ENCODE peak calls at places on chromosome 5, in ten cellular contexts. L is lower leg skin, Y is fibroblast of pulmonary artery, C is fibroblast of mammary gland, O is astrocyte of the cerebellum, I is neural progenitor cell, U is tibial nerve, X is sigmoid colon, D is aorta, W is mammary epithelial cell. P is an unnamed sample.

GRCh38 chr5:113503146-113503545 is 10.3 kb upstream of the YTHDC2 start:
- DNase-seq in L (no peak), Y (no peak), C (no peak), O (no peak), I (no peak), U (no peak), X (no peak), D (no peak), W (no peak), P (no peak)

GRCh38 chr5:173290477-173291131 is 37.6 kb downstream of the STC2 start:
- DNase-seq in L (no peak), Y (peak; percentile 58), C (no peak), O (no peak), I (peak; percentile 49), U (no peak), X (peak; percentile 72), D (no peak), W (no peak), P (no peak)

GRCh38 chr5:65137631-65138030 is 344.1 kb downstream of the ADAMTS6 start:
- DNase-seq in L (no peak), Y (no peak), C (peak; percentile 16), O (no peak), I (no peak), U (no peak), X (no peak), D (no peak), W (no peak), P (no peak)

GRCh38 chr5:88952344-88952743 is 69.4 kb upstream of the MEF2C start:
- DNase-seq in L (no peak), Y (peak; percentile 23), C (peak; percentile 30), O (no peak), I (peak; percentile 9), U (no peak), X (no peak), D (no peak), W (no peak), P (no peak)

GRCh38 chr5:154850255-154851062 is at the start of gene FAXDC2:
- DNase-seq in L (peak; percentile 95), Y (peak; percentile 91), C (peak; percentile 86), O (peak; percentile 68), I (peak; percentile 75), U (peak; percentile 78), X (peak; percentile 93), D (peak; percentile 89), W (peak; percentile 51), P (peak; percentile 45)

GRCh38 chr5:144060598-144060997 is 109.9 kb downstream of the YIPF5 start:
- DNase-seq in L (no peak), Y (no peak), C (peak; percentile 70), O (no peak), I (no peak), U (no peak), X (no peak), D (no peak), W (peak; percentile 82), P (no peak)

GRCh38 chr5:180291943-180292831 is at the start of gene MAPK9:
- DNase-seq in L (peak; percentile 95), Y (peak; percentile 71), C (peak; percentile 66), O (peak; percentile 26), I (peak; percentile 97), U (peak; percentile 74), X (peak; percentile 88), D (peak; percentile 89), W (peak; percentile 75), P (peak; percentile 70)

GRCh38 chr5:139091439-139092156 is 106.6 kb downstream of the SIL1 start:
- DNase-seq in L (no peak), Y (peak; percentile 44), C (peak; percentile 36), O (no peak), I (peak; percentile 18), U (no peak), X (no peak), D (no peak), W (no peak), P (no peak)

GRCh38 chr5:115480245-115480644 is 64.3 kb downstream of the FEM1C start:
- DNase-seq in L (no peak), Y (no peak), C (no peak), O (no peak), I (no peak), U (no peak), X (no peak), D (no peak), W (no peak), P (no peak)

GRCh38 chr5:168365581-168366081 is 74.2 kb downstream of the WWC1 start:
- DNase-seq in L (peak; percentile 88), Y (peak; percentile 50), C (peak; percentile 77), O (no peak), I (peak; percentile 38), U (no peak), X (no peak), D (no peak), W (peak; percentile 85), P (no peak)
- H3K4me3 ChIP-seq in L (no peak overlapping the region), Y (no peak overlapping the region), C (no peak overlapping the region), O (no peak overlapping the region), I (no peak overlapping the region), U (no peak overlapping the region), X (no peak overlapping the region), D (no peak overlapping the region), W (peak overlapping the region; percentile 20), P (no peak overlapping the region)

GRCh38 chr5:66958984-66959641 is 237.5 kb downstream of the CD180 start:
- DNase-seq in L (no peak), Y (peak; percentile 75), C (peak; percentile 72), O (peak; percentile 63), I (peak; percentile 21), U (no peak), X (peak; percentile 69), D (peak; percentile 66), W (peak; percentile 45), P (no peak)
- H3K4me3 ChIP-seq in L (no peak overlapping the region), Y (peak overlapping the region; percentile 55), C (peak overlapping the region; percentile 57), O (peak overlapping the region; percentile 38), I (peak overlapping the region; percentile 29), U (peak overlapping the region; percentile 18), X (peak overlapping the region; percentile 46), D (peak overlapping the region; percentile 51), W (peak overlapping the region; percentile 45), P (no peak overlapping the region)

GRCh38 chr5:133121611-133122150 is 69.9 kb downstream of the HSPA4 start:
- DNase-seq in L (peak; percentile 63), Y (no peak), C (no peak), O (no peak), I (no peak), U (no peak), X (no peak), D (no peak), W (no peak), P (no peak)
- H3K4me3 ChIP-seq in L (no peak overlapping the region), Y (no peak overlapping the region), C (no peak overlapping the region), O (no peak overlapping the region), I (no peak overlapping the region), U (no peak overlapping the region), X (no peak overlapping the region), D (no peak overlapping the region), W (no peak overlapping the region), P (no peak overlapping the region)

DNA sequence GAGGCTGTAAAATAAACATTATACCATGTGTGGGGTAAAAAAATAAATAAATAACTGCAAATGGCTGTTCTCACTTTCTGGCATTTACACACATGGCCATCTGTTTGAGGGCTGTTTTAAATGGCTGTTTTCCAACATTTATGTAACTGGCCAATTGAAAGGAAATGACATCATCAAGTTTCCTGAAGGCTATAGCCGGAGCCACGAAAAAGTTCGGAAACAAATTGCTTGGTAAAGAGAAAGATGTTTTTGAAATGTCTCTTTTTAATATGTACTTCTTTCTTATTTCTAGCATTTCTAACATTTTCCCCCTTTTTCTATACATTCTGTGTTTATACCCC is 95.4 kb upstream of the DAB2 start:
- DNase-seq in L (no peak), Y (peak; percentile 96), C (peak; percentile 92), O (peak; percentile 79), I (no peak), U (no peak), X (no peak), D (no peak), W (no peak), P (no peak)
- H3K4me3 ChIP-seq in L (no peak overlapping the region), Y (no peak overlapping the region), C (no peak overlapping the region), O (no peak overlapping the region), I (no peak overlapping the region), U (no peak overlapping the region), X (no peak overlapping the region), D (no peak overlapping the region), W (no peak overlapping the region), P (no peak overlapping the region)

GRCh38 chr5:127290946-127291763 is 559 bp downstream of the MEGF10 start:
- DNase-seq in L (no peak), Y (no peak), C (no peak), O (no peak), I (peak; percentile 38), U (no peak), X (no peak), D (no peak), W (peak; percentile 7), P (no peak)
- H3K4me3 ChIP-seq in L (no peak overlapping the region), Y (peak overlapping the region; percentile 42), C (peak overlapping the region; percentile 48), O (peak overlapping the region; percentile 55), I (peak overlapping the region; percentile 60), U (peak overlapping the region; percentile 38), X (peak overlapping the region; percentile 34), D (no peak overlapping the region), W (no peak overlapping the region), P (no peak overlapping the region)